ENCODE peak calls at places on chromosomes 2 and 18, in four cellular contexts. C is Peyer's patch; X is Daoy; K is stimulated activated CD4-positive, alpha-beta T cell treated with anti-CD3 and anti-CD28 coated beads, Interleukin-4, amount 100 ng/mL, for 24 hours. O is an unnamed sample.
A peak's percentile ranks its signal among the peaks of the same experiment; 100 is the strongest.

GRCh38 chr2:38075436-38076249 is at the start of gene CYP1B1:
- DNase-seq in C (no peak), K (no peak), X (no peak), O (no peak)

GRCh38 chr18:36330435-36331049 is 33.0 kb downstream of the FHOD3 start:
- DNase-seq in C (no peak), K (no peak), X (no peak), O (no peak)

GRCh38 chr2:32010670-32011565 is at the start of gene MEMO1:
- DNase-seq in C (peak; percentile 97), X (peak; percentile 97), K (peak; percentile 95), O (peak; percentile 96)

GRCh38 chr2:96250188-96250587 is 15.6 kb downstream of the TMEM127 start:
- DNase-seq in C (no peak), X (no peak), K (no peak), O (no peak)

GRCh38 chr18:23964282-23965238 is 50.0 kb upstream of the TTC39C start:
- DNase-seq in C (peak; percentile 65), K (peak; percentile 62), X (no peak), O (no peak)

GRCh38 chr2:239774933-239775622 is 250.1 kb downstream of the NDUFA10 start:
- DNase-seq in K (no peak), C (peak; percentile 21), X (no peak), O (no peak)

GRCh38 chr18:74217476-74218143 is 69.3 kb downstream of the TIMM21 start:
- DNase-seq in C (no peak), X (no peak), K (no peak), O (no peak)

GRCh38 chr2:234308073-234308813 is 188.6 kb downstream of the ARL4C start:
- DNase-seq in C (no peak), K (no peak), X (no peak), O (no peak)

GRCh38 chr2:6337123-6337830 is 528.4 kb downstream of the CMPK2 start:
- DNase-seq in C (no peak), K (no peak), X (no peak), O (no peak)

GRCh38 chr2:43019536-43020183 is 206.7 kb downstream of the ZFP36L2 start:
- DNase-seq in X (no peak), C (peak; percentile 23), K (no peak), O (no peak)

GRCh38 chr2:239959059-239959971 is 65.8 kb downstream of the NDUFA10 start:
- DNase-seq in C (no peak), X (no peak), K (no peak), O (no peak)

GRCh38 chr2:109614715-109615636 is 812 bp downstream of the SOWAHC start:
- DNase-seq in C (peak; percentile 49), X (no peak), K (no peak), O (peak; percentile 2)

GRCh38 chr2:55848096-55848495 is 75.5 kb downstream of the EFEMP1 start:
- DNase-seq in K (no peak), C (no peak), X (no peak), O (no peak)

GRCh38 chr2:8594731-8595427 is 87.0 kb upstream of the ID2 start:
- DNase-seq in C (no peak), K (no peak), X (peak; percentile 33), O (no peak)

GRCh38 chr18:58862851-58863538 is 1.7 kb upstream of the ZNF532 start:
- DNase-seq in K (no peak), X (peak; percentile 45), C (peak; percentile 55), O (peak; percentile 62)

GRCh38 chr18:57004366-57005121 is 142.3 kb upstream of the BOD1L2 start:
- DNase-seq in X (peak; percentile 34), C (no peak), K (no peak), O (no peak)

GRCh38 chr2:147222506-147222905 is 622.3 kb upstream of the ACVR2A start:
- DNase-seq in K (no peak), X (no peak), C (no peak), O (no peak)

GRCh38 chr2:20215183-20216040 is 9.5 kb downstream of the SDC1 start:
- DNase-seq in K (no peak), C (peak; percentile 87), X (no peak), O (no peak)

GRCh38 chr18:76958692-76959341 is 136.5 kb downstream of the ZNF236 start:
- DNase-seq in X (no peak), C (no peak), K (no peak), O (no peak)

GRCh38 chr2:190659553-190659952 is 10.7 kb downstream of the NAB1 start:
- DNase-seq in K (no peak), X (no peak), C (no peak), O (no peak)

GRCh38 chr2:69992310-69993047 is 31.0 kb upstream of the ASPRV1 start:
- DNase-seq in K (no peak), X (no peak), C (peak; percentile 13), O (no peak)

GRCh38 chr2:66840321-66841014 is 405.5 kb downstream of the MEIS1 start:
- DNase-seq in X (no peak), K (no peak), C (no peak), O (no peak)

GRCh38 chr2:101766871-101767739 is 69.6 kb downstream of the MAP4K4 start:
- DNase-seq in X (peak; percentile 90), C (no peak), K (no peak), O (no peak)

GRCh38 chr2:40103590-40103989 is 324.5 kb upstream of the THUMPD2 start:
- DNase-seq in X (peak; percentile 41), K (no peak), C (no peak), O (no peak)

GRCh38 chr2:86704482-86704971 is 15.6 kb upstream of the RMND5A start:
- DNase-seq in K (no peak), C (peak; percentile 81), X (peak; percentile 75), O (no peak)

GRCh38 chr2:45040786-45041185 is 31.5 kb upstream of the SIX2 start:
- DNase-seq in C (no peak), K (no peak), X (no peak), O (no peak)

GRCh38 chr18:62763101-62763521 is 47.8 kb downstream of the PHLPP1 start:
- DNase-seq in K (no peak), C (no peak), X (no peak), O (no peak)

GRCh38 chr2:55811048-55811447 is 112.5 kb downstream of the EFEMP1 start:
- DNase-seq in C (no peak), K (no peak), X (no peak), O (no peak)

GRCh38 chr2:71798266-71799012 is 345.1 kb downstream of the DYSF start:
- DNase-seq in K (no peak), X (peak; percentile 17), C (peak; percentile 50), O (no peak)

GRCh38 chr18:41060967-41061366 is 894.1 kb upstream of the PIK3C3 start:
- DNase-seq in X (no peak), C (no peak), K (no peak), O (no peak)

GRCh38 chr2:173407176-173407575 is 52.5 kb downstream of the CDCA7 start:
- DNase-seq in X (no peak), K (no peak), C (no peak), O (no peak)

GRCh38 chr2:62492048-62492447 is 13.9 kb downstream of the TMEM17 start:
- DNase-seq in C (no peak), X (no peak), K (no peak), O (no peak)

O was measured in germinal center.